ENCODE peak calls at places on chromosomes 4 and X, in seven cellular contexts. N is sigmoid colon, R is astrocyte of the cerebellum, Y is HFF-Myc, K is H1, A is endothelial cell of umbilical vein, J is esophagus squamous epithelium. E is an unnamed sample.

GRCh38 chr4:145218251-145218650 is 37.9 kb upstream of the OTUD4 start:
- DNase-seq in N (peak; percentile 63), R (no peak), Y (no peak), K (no peak), A (no peak), J (no peak), E (no peak)

GRCh38 chrX:150358651-150359050 is 4.5 kb upstream of the MAMLD1 start:
- DNase-seq in N (no peak), R (no peak), Y (no peak), K (no peak), A (no peak), J (no peak), E (no peak)

GRCh38 chr4:149605601-149606378 is 209.9 kb downstream of the IQCM start:
- DNase-seq in N (no peak), R (no peak), Y (peak; percentile 21), K (no peak), A (no peak), J (no peak), E (no peak)

GRCh38 chr4:140246216-140246615 is 92.2 kb upstream of the MAML3 start:
- DNase-seq in N (no peak), R (no peak), Y (no peak), K (no peak), A (no peak), J (no peak), E (no peak)

GRCh38 chr4:82851902-82852750 is 38.8 kb downstream of the SEC31A start:
- DNase-seq in N (no peak), R (peak; percentile 11), Y (no peak), K (no peak), A (peak; percentile 61), J (no peak), E (no peak)

GRCh38 chr4:145565328-145565727 is 53.9 kb upstream of the MMAA start:
- DNase-seq in N (no peak), R (no peak), Y (no peak), K (no peak), A (no peak), J (no peak), E (no peak)

GRCh38 chrX:30612250-30612655 is 34.7 kb upstream of the TASL start:
- DNase-seq in N (no peak), R (no peak), Y (no peak), K (no peak), A (no peak), J (no peak), E (no peak)

GRCh38 chr4:90207887-90208454 is 80.8 kb downstream of the CCSER1 start:
- DNase-seq in N (no peak), R (no peak), Y (no peak), K (no peak), A (no peak), J (no peak), E (no peak)

GRCh38 chr4:119231517-119231916 is 19.0 kb downstream of the USP53 start:
- DNase-seq in N (no peak), R (no peak), Y (no peak), K (no peak), A (peak; percentile 60), J (no peak), E (no peak)

GRCh38 chr4:100722866-100723459 is 205.1 kb upstream of the EMCN start:
- DNase-seq in N (no peak), R (no peak), Y (no peak), K (no peak), A (no peak), J (no peak), E (no peak)

DNA sequence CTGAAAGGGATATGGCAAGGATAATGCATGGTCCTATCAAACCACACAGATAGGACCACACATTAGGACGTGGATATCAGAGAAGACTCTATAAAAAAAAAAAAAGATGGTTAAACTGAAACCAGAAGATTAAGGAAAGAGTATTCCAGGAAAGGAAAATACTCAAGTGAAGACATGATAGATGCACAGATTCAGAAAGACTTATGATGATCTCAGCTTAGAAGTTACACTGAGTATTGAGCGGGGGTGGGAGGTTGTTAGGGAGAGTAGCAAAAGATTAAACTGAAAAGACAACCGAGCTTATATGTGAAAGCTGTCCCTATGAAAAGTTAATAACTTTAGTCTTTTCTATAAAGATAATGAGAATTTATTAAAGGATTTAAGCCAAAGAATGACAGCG is 211.0 kb upstream of the EMCN start:
- DNase-seq in N (no peak), R (no peak), Y (no peak), K (no peak), A (no peak), J (no peak), E (no peak)
- TF ChIP-seq CTCF in N (no peak), R (no peak), Y (no peak), K (no peak), A (no peak), J (no peak), E (no peak)

DNA sequence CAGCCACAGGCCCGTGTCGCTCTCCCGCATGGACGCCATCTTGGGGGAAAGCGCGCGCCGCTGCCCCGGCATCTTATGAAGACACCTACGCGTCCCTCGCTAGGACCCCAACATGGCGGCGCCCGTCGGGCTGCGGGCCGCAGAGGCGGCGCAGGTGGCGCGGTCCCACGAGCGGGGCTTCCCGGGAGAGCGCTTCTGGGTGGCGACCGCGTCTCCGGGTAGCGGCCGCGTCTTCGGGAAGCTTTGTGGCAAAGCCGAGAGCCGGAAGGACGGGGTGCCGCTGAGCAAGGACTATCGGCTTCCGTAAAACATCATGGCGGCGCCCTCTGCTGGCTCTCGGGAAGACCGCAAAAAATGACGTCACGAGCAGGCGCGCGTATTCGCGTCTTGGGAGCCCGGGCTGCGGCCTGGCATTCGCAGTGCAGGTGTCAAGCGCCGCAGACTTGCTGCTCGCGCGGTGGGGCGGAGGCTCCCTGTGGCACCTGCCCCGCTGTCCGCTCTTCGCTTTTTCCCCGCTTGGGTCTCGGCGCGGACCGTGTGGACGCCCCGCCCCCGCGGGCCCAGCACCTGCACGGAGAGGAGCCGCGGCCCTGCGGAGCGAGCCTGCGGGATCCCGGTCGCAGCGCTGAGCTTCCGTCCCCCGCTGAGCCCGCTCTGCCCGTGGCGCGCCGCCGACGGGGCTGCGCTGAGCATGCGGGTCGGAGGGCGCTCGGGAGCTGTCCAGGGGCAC is at the start of gene NELFA:
- DNase-seq in N (peak; percentile 97), R (peak; percentile 80), Y (peak; percentile 75), K (peak; percentile 97), A (peak; percentile 92), J (peak; percentile 77), E (peak; percentile 70)
- TF ChIP-seq CTCF in N (peak; percentile 44), R (peak; percentile 8), Y (peak; percentile 45), K (peak; percentile 8), A (peak; percentile 30), J (peak; percentile 53), E (no peak)

DNA sequence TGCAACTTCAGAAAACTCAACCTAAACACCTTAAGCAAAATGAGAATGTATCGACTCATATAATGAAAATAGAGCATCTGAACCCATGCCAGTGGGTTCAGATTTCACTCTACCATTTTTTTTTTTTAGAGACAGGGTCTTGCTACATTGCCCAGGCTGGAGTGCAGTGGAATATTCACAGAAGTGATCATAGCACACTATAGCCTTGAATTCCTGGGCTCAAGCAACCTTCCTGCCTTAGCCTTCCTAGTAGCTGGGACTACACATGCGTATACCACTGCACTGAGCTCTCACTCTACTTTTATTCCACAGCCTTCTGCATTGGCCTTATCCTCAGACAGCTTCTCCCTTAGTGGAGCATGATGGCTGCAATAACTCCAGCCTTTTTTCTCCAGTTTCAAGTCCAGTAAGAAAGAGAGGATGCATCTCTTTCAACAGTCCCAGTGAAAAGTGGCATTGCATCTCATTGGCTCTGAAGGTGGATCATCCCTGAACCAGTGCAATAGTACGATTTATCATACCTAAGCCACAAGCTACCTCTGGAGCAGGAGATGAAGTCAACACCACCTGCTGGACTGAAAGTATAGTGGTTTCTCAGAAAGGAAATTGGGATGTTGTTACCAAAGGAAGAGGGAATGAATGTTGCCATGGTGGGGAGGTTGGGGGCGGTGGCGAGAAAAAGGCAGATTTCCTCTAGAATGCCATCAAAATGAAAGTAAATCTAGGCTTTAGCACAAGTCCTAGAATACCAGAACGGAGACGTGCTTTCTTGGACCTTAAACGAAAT is 2.0 kb upstream of the SOD3 start:
- DNase-seq in N (no peak), R (no peak), Y (no peak), K (peak; percentile 39), A (no peak), J (no peak), E (no peak)
- TF ChIP-seq CTCF in N (peak; percentile 23), R (peak; percentile 43), Y (peak; percentile 42), K (peak; percentile 66), A (no peak), J (peak; percentile 26), E (peak; percentile 12)

GRCh38 chr4:75434105-75434504 is 80.1 kb downstream of the RCHY1 start:
- DNase-seq in N (no peak), R (no peak), Y (no peak), K (no peak), A (no peak), J (no peak), E (no peak)

GRCh38 chr4:75429208-75429607 is 85.0 kb downstream of the RCHY1 start:
- DNase-seq in N (no peak), R (no peak), Y (no peak), K (no peak), A (no peak), J (no peak), E (no peak)

DNA sequence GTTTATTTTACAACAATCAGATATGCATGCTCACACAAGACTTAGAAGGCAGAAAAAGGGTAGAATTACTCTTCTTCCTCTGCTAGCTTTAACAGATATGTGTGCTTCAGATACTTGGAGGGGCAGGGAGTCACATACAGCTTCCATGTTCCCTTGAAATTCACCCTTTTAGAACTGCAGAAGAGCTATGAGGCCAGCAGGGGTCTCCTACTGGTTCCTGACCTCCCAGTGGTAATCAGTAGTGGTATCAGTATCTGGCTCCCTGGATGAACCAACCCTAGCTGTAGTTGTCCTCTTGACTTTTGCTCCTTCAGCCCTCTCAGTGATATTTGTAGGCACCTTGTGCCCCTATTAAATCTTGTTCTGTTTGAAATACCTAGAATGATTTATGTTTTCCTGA is 81.5 kb downstream of the RCHY1 start:
- DNase-seq in N (no peak), R (no peak), Y (no peak), K (no peak), A (peak; percentile 19), J (no peak), E (peak; percentile 1)
- TF ChIP-seq CTCF in N (no peak), R (peak; percentile 34), Y (peak; percentile 47), K (peak; percentile 78), A (peak; percentile 27), J (no peak), E (peak; percentile 41)

E was measured in AG09319.